ENCODE peak calls at places on chromosome 21, in six cellular contexts. M is uterus, T is breast epithelium, Z is heart right ventricle, I is aorta, E is DND-41. D is an unnamed sample. For H3K4me1, the result is how much of the 10 kb centered on the place peaks cover.

GRCh38 chr21:15422761-15423160 is 307.0 kb upstream of the USP25 start:
- DNase-seq in M (no peak), T (no peak), Z (no peak), I (no peak), E (no peak), D (no peak)

GRCh38 chr21:31184462-31184861 is 146.2 kb upstream of the KRTAP19-8 start:
- DNase-seq in M (no peak), T (no peak), Z (no peak), I (no peak), E (peak), D (no peak)

GRCh38 chr21:46121286-46122221 is 23.6 kb downstream of the COL6A2 start:
- DNase-seq in M (peak), T (peak), Z (peak), I (peak), E (no peak), D (no peak)

GRCh38 chr21:17003763-17004373 is 509.0 kb upstream of the CXADR start:
- DNase-seq in M (no peak), T (no peak), Z (no peak), I (no peak), E (peak), D (no peak)

GRCh38 chr21:39710866-39711265 is 34.1 kb upstream of the IGSF5 start:
- DNase-seq in M (no peak), T (no peak), Z (no peak), I (no peak), E (no peak), D (no peak)

GRCh38 chr21:34844924-34845238 is 176.1 kb downstream of the CLIC6 start:
- DNase-seq in M (no peak), T (no peak), Z (no peak), I (no peak), E (no peak), D (no peak)

GRCh38 chr21:31182231-31183129 is 144.2 kb upstream of the KRTAP19-8 start:
- DNase-seq in M (no peak), T (no peak), Z (no peak), I (no peak), E (peak), D (no peak)

GRCh38 chr21:40504825-40505224 is 342.1 kb downstream of the DSCAM start:
- DNase-seq in M (no peak), T (no peak), Z (no peak), I (no peak), E (no peak), D (no peak)

GRCh38 chr21:28657576-28657975 is 335.1 kb downstream of the LTN1 start:
- DNase-seq in M (no peak), T (no peak), Z (no peak), I (no peak), E (no peak), D (no peak)

GRCh38 chr21:28663111-28663693 is 329.5 kb downstream of the LTN1 start:
- DNase-seq in M (no peak), T (no peak), Z (no peak), I (no peak), E (no peak), D (peak)
- H3K4me1 ChIP-seq in M (under half), T (under half), Z (under half), I (under half), E (under half), D (under half)

DNA sequence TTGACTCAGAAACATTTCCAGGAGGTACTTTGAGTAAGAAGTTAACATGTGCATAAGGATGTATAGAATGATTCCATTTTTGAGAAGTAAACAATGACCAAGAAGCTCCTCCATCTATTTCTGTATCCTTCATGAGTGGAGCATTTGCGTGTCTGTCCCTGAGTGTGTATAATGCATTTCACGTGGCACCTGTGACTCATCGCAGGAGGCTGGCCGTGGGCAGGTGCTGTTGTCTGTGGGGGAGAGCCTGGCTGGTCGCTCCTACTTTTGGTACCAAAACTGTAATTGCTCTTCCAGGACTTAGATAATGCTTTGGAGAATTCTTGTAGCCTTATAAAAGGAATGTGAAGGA is 16.5 kb downstream of the SLC37A1 start:
- DNase-seq in M (no peak), T (no peak), Z (no peak), I (no peak), E (no peak), D (no peak)
- H3K4me3 ChIP-seq in M (no peak), T (no peak), Z (no peak), I (no peak), E (no peak), D (no peak)

GRCh38 chr21:37196847-37197246 is 70.3 kb downstream of the VPS26C start:
- DNase-seq in M (no peak), T (no peak), Z (no peak), I (no peak), E (no peak), D (no peak)
- H3K27ac ChIP-seq in M (no peak), T (no peak), Z (no peak), I (no peak), E (no peak), D (no peak)

GRCh38 chr21:41596241-41596925 is 88.4 kb upstream of the TMPRSS2 start:
- DNase-seq in M (no peak), T (peak), Z (no peak), I (no peak), E (no peak), D (no peak)
- H3K4me1 ChIP-seq in M (under half), T (under half), Z (under half), I (under half), E (under half), D (under half)